ENCODE peak calls at places on chromosomes 3 and 15, in six cellular contexts. D, W, P, X, N and Z are unnamed samples.
A peak's percentile ranks its signal among the peaks of the same experiment; 100 is the strongest.

GRCh38 chr15:48507416-48508065 is 138.0 kb downstream of the FBN1 start:
- DNase-seq in D (no peak), W (no peak), P (peak; percentile 74), X (no peak), N (no peak), Z (peak; percentile 57)

GRCh38 chr3:13574798-13575451 is 26.0 kb downstream of the FBLN2 start:
- DNase-seq in D (no peak), W (no peak), P (peak; percentile 65), X (no peak), N (no peak), Z (no peak)

GRCh38 chr3:23055733-23056376 is 147.3 kb upstream of the UBE2E2 start:
- DNase-seq in D (peak; percentile 54), W (no peak), P (peak; percentile 62), X (no peak), N (no peak), Z (no peak)

GRCh38 chr15:43930556-43930955 is 103.8 kb downstream of the WDR76 start:
- DNase-seq in D (no peak), W (no peak), P (no peak), X (peak; percentile 19), N (no peak), Z (no peak)

GRCh38 chr3:197002701-197003454 is 26.7 kb downstream of the MELTF start:
- DNase-seq in D (no peak), W (peak; percentile 82), P (peak; percentile 64), X (peak; percentile 79), N (peak; percentile 85), Z (peak; percentile 76)

GRCh38 chr15:87219650-87220615 is 1036.6 kb downstream of the NTRK3 start:
- DNase-seq in D (peak; percentile 72), W (no peak), P (peak; percentile 70), X (no peak), N (no peak), Z (no peak)

GRCh38 chr15:84772031-84772430 is 23.6 kb downstream of the ZNF592 start:
- DNase-seq in D (no peak), W (no peak), P (peak; percentile 28), X (no peak), N (no peak), Z (no peak)

GRCh38 chr15:86183765-86184491 is 104.3 kb downstream of the AGBL1 start:
- DNase-seq in D (no peak), W (peak; percentile 49), P (no peak), X (no peak), N (no peak), Z (no peak)

GRCh38 chr3:160016972-160017371 is 28.3 kb downstream of the IL12A start:
- DNase-seq in D (no peak), W (no peak), P (peak; percentile 61), X (no peak), N (no peak), Z (no peak)

GRCh38 chr15:91142097-91142744 is 42.2 kb downstream of the SV2B start:
- DNase-seq in D (no peak), W (no peak), P (no peak), X (no peak), N (no peak), Z (no peak)

GRCh38 chr3:12454076-12454807 is 30.0 kb upstream of the TSEN2 start:
- DNase-seq in D (no peak), W (no peak), P (no peak), X (no peak), N (peak; percentile 10), Z (no peak)

GRCh38 chr3:124075758-124076157 is 83.8 kb upstream of the ROPN1 start:
- DNase-seq in D (no peak), W (peak; percentile 48), P (no peak), X (no peak), N (no peak), Z (peak; percentile 82)

GRCh38 chr3:87318609-87319008 is 42.2 kb upstream of the POU1F1 start:
- DNase-seq in D (no peak), W (no peak), P (no peak), X (no peak), N (no peak), Z (no peak)

GRCh38 chr15:37361621-37362020 is 261.3 kb upstream of the MEIS2 start:
- DNase-seq in D (no peak), W (no peak), P (no peak), X (no peak), N (no peak), Z (no peak)

GRCh38 chr3:120642368-120642948 is 39.6 kb downstream of the HGD start:
- DNase-seq in D (no peak), W (no peak), P (peak; percentile 81), X (no peak), N (no peak), Z (no peak)

GRCh38 chr3:81674690-81675089 is 86.8 kb downstream of the GBE1 start:
- DNase-seq in D (no peak), W (no peak), P (no peak), X (no peak), N (no peak), Z (no peak)

GRCh38 chr3:187367561-187368103 is 553 bp upstream of the RTP4 start:
- DNase-seq in D (no peak), W (peak; percentile 13), P (no peak), X (peak; percentile 26), N (no peak), Z (no peak)

GRCh38 chr3:50337175-50337861 is 3.3 kb downstream of the RASSF1 start:
- DNase-seq in D (peak; percentile 97), W (peak; percentile 100), P (peak; percentile 99), X (peak; percentile 100), N (peak; percentile 100), Z (peak; percentile 100)

GRCh38 chr15:98413973-98414546 is 234.3 kb upstream of the IGF1R start:
- DNase-seq in D (no peak), W (peak; percentile 44), P (peak; percentile 20), X (peak; percentile 37), N (no peak), Z (no peak)

GRCh38 chr3:13353936-13354542 is 66.1 kb downstream of the NUP210 start:
- DNase-seq in D (no peak), W (no peak), P (peak; percentile 17), X (no peak), N (no peak), Z (no peak)

GRCh38 chr15:63389902-63390301 is 8.3 kb upstream of the CA12 start:
- DNase-seq in D (no peak), W (peak; percentile 25), P (no peak), X (peak; percentile 22), N (no peak), Z (no peak)

GRCh38 chr15:88908123-88908522 is 5.1 kb downstream of the MFGE8 start:
- DNase-seq in D (no peak), W (no peak), P (no peak), X (no peak), N (peak; percentile 50), Z (no peak)

GRCh38 chr3:52238761-52239701 is at the start of gene TWF2:
- DNase-seq in D (no peak), W (peak; percentile 80), P (peak; percentile 79), X (peak; percentile 87), N (peak; percentile 89), Z (peak; percentile 75)

GRCh38 chr3:8518138-8518537 is 16.5 kb downstream of the LMCD1 start:
- DNase-seq in D (no peak), W (no peak), P (peak; percentile 90), X (no peak), N (no peak), Z (no peak)

GRCh38 chr15:40990080-40990479 is 36.8 kb downstream of the CHAC1 start:
- DNase-seq in D (no peak), W (no peak), P (no peak), X (no peak), N (no peak), Z (no peak)
- H3K36me3 ChIP-seq in D (peaks cover 53% of the 10 kb centered on the region), W (peaks cover 5% of the 10 kb centered on the region), P (peaks cover 27% of the 10 kb centered on the region), X (no peaks in the 10 kb centered on the region), N (peaks cover 20% of the 10 kb centered on the region), Z (no peaks in the 10 kb centered on the region)

GRCh38 chr3:172137287-172138030 is 98.1 kb downstream of the FNDC3B start:
- DNase-seq in D (no peak), W (no peak), P (peak; percentile 44), X (no peak), N (no peak), Z (peak; percentile 15)

GRCh38 chr3:172134352-172134751 is 95.0 kb downstream of the FNDC3B start:
- DNase-seq in D (no peak), W (no peak), P (peak; percentile 80), X (no peak), N (no peak), Z (no peak)

GRCh38 chr3:172138031-172138538 is 98.7 kb downstream of the FNDC3B start:
- DNase-seq in D (no peak), W (no peak), P (peak; percentile 53), X (no peak), N (no peak), Z (peak; percentile 11)

GRCh38 chr3:172135185-172135584 is 95.8 kb downstream of the FNDC3B start:
- DNase-seq in D (no peak), W (no peak), P (no peak), X (no peak), N (no peak), Z (no peak)

DNA sequence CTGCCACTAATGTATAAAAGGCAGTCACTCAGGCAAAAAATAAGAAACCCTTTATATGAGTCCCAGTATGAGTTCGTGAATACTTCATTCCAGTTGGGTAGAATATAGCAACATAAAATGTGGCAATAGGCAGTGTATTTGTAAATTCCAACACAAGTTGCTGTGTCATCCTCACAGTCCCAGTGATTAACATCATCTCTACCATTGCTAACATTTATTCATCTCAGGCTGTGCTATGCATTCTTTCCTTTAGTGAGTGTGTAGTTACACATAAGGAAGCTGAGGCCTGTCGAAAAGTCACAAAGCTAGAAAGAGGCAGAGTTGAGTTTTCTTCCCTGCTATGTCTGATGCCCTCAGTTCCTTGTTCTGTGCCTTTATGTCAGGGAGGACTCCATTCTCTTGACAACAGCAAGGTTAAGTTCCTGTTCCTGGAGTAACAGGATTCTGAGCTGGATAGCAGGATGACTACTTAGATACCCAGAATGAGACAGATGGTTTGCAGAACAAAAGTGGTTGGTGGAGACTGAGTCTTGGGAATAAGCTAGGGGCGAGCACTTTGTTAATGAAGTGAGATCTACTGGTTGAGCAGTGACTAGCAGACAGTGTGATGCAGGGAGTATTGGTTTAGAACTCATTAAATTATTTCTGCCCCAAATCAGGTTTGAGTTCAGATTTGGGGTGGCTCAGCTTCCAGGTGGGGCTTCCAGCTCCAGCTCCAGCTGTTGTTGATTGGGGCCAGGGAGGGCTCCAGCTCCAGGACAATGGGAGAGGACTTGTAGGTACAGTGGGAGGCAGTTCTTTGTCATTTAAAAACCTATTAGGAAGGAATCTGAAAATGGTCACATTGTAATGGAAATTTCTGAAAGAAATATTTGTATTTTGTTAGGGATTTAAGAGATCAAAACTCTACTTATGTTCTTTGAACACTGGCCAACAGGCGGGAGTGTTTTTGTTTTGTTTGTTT is 96.7 kb downstream of the FNDC3B start:
- DNase-seq in D (no peak), W (no peak), P (peak; percentile 95), X (no peak), N (no peak), Z (no peak)
- H3K4me1 ChIP-seq in D (peaks cover 55% of the 10 kb centered on the region), W (peaks cover 88% of the 10 kb centered on the region), P (peaks cover 8% of the 10 kb centered on the region), X (peaks cover 100% of the 10 kb centered on the region), N (peaks cover 54% of the 10 kb centered on the region), Z (peaks cover 49% of the 10 kb centered on the region)

GRCh38 chr3:134334231-134334900 is 39.9 kb downstream of the AMOTL2 start:
- DNase-seq in D (no peak), W (no peak), P (peak; percentile 25), X (no peak), N (no peak), Z (no peak)
- H3K27ac ChIP-seq in D (no peak overlapping the region), W (peak overlapping the region; percentile 25), P (peak overlapping the region; percentile 93), X (no peak overlapping the region), N (peak overlapping the region; percentile 79), Z (peak overlapping the region; percentile 41)

DNA sequence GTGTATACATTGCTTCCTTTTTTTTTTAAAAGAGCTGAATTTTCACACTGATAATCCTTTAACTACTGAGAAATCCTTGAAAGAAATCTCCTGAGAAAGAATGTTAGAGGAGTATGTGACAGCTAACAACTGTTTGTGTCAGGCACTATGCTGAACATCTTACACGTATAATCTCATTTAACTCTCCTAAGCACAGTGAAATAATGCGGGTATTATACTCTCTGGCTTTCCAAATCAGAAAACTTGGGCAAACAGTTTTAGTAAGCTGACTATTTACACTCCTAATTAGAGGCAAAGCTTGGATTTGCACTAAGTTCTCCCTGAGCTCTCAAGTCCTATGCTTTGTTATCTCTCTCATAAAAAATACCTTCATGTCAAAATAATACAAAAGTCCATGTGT is 69.3 kb downstream of the SMARCC1 start:
- DNase-seq in D (no peak), W (no peak), P (no peak), X (no peak), N (no peak), Z (no peak)
- H3K36me3 ChIP-seq in D (peaks cover 16% of the 10 kb centered on the region), W (peaks cover 9% of the 10 kb centered on the region), P (peaks cover 17% of the 10 kb centered on the region), X (no peaks in the 10 kb centered on the region), N (peaks cover 12% of the 10 kb centered on the region), Z (no peaks in the 10 kb centered on the region)